ENCODE peak calls at places on chromosomes 4 and X, in six cellular contexts. A is Peyer's patch, B is activated T-cell treated with anti-CD3 and anti-CD28 coated beads for 1 hour, X is nucleus accumbens, D is body of pancreas, W is NCI-H1092. F is an unnamed sample.

GRCh38 chr4:123919576-123920098 is 523.0 kb downstream of the SPRY1 start:
- DNase-seq in A (no peak), B (no peak), X (no peak), D (no peak), W (no peak), F (no peak)

GRCh38 chr4:145034727-145035211 is 63.2 kb downstream of the ANAPC10 start:
- DNase-seq in A (no peak), B (no peak), X (no peak), D (no peak), W (no peak), F (no peak)

GRCh38 chr4:99104153-99104552 is 15.6 kb upstream of the ADH5 start:
- DNase-seq in A (no peak), B (no peak), X (no peak), D (no peak), W (no peak), F (no peak)

GRCh38 chrX:53287493-53288138 is 6.2 kb upstream of the IQSEC2 start:
- DNase-seq in A (peak; percentile 76), B (peak; percentile 5), X (peak; percentile 6), D (peak; percentile 66), W (peak; percentile 46), F (no peak)

GRCh38 chrX:136907626-136908025 is 27.1 kb upstream of the RBMX start:
- DNase-seq in A (no peak), B (no peak), X (no peak), D (no peak), W (no peak), F (no peak)

GRCh38 chrX:151015684-151016083 is 32.5 kb downstream of the HMGB3 start:
- DNase-seq in A (no peak), B (no peak), X (no peak), D (no peak), W (no peak), F (no peak)

GRCh38 chr4:125368161-125368560 is 53.4 kb downstream of the FAT4 start:
- DNase-seq in A (no peak), B (no peak), X (no peak), D (no peak), W (no peak), F (no peak)

GRCh38 chrX:107450823-107451509 is 1.5 kb downstream of the FRMPD3 start:
- DNase-seq in A (no peak), B (no peak), X (no peak), D (no peak), W (no peak), F (no peak)

GRCh38 chrX:149572743-149573142 is 14.5 kb downstream of the MAGEA9B start:
- DNase-seq in A (no peak), B (no peak), X (no peak), D (no peak), W (no peak), F (no peak)

GRCh38 chr4:186979966-186980745 is 256.5 kb upstream of the FAT1 start:
- DNase-seq in A (no peak), B (no peak), X (no peak), D (no peak), W (no peak), F (no peak)

GRCh38 chr4:55444822-55445221 is 49.1 kb downstream of the TMEM165 start:
- DNase-seq in A (no peak), B (no peak), X (no peak), D (peak; percentile 40), W (no peak), F (no peak)

GRCh38 chrX:101028562-101028961 is 23.3 kb downstream of the TRMT2B start:
- DNase-seq in A (no peak), B (no peak), X (no peak), D (no peak), W (no peak), F (no peak)

GRCh38 chr4:154559141-154559841 is 3.5 kb upstream of the FGB start:
- DNase-seq in A (no peak), B (no peak), X (no peak), D (peak; percentile 28), W (no peak), F (no peak)

GRCh38 chr4:1418494-1419285 is 12.4 kb upstream of the NKX1-1 start:
- DNase-seq in A (no peak), B (no peak), X (no peak), D (no peak), W (no peak), F (no peak)

GRCh38 chrX:319579-320125 is 1.1 kb upstream of the GTPBP6 start:
- DNase-seq in A (no peak), B (no peak), X (no peak), D (peak; percentile 17), W (no peak), F (peak; percentile 43)

GRCh38 chr4:146104541-146104940 is 71.0 kb upstream of the LSM6 start:
- DNase-seq in A (no peak), B (no peak), X (no peak), D (no peak), W (no peak), F (no peak)

GRCh38 chr4:83219344-83219990 is 65.1 kb downstream of the COQ2 start:
- DNase-seq in A (no peak), B (no peak), X (no peak), D (peak; percentile 50), W (no peak), F (no peak)

GRCh38 chr4:173040200-173040599 is 128.4 kb upstream of the GALNT7 start:
- DNase-seq in A (no peak), B (no peak), X (no peak), D (peak; percentile 92), W (peak; percentile 14), F (no peak)

GRCh38 chr4:128061566-128062536 is 739 bp downstream of the LARP1B start:
- DNase-seq in A (peak; percentile 81), B (peak; percentile 20), X (peak; percentile 45), D (peak; percentile 78), W (peak; percentile 55), F (peak; percentile 68)

GRCh38 chr4:2891294-2891693 is 47.6 kb downstream of the ADD1 start:
- DNase-seq in A (no peak), B (no peak), X (no peak), D (no peak), W (no peak), F (no peak)

GRCh38 chr4:88518911-88519310 is 4.7 kb downstream of the PYURF start:
- DNase-seq in A (no peak), B (no peak), X (no peak), D (no peak), W (no peak), F (no peak)

GRCh38 chr4:48093949-48094550 is 40.0 kb downstream of the TXK start:
- DNase-seq in A (peak; percentile 59), B (no peak), X (no peak), D (peak; percentile 41), W (no peak), F (no peak)

GRCh38 chrX:151680805-151681204 is 14.5 kb upstream of the PRRG3 start:
- DNase-seq in A (no peak), B (peak; percentile 30), X (no peak), D (peak; percentile 49), W (peak; percentile 24), F (peak; percentile 65)

GRCh38 chrX:53354669-53355068 is 67.8 kb downstream of the SMC1A start:
- DNase-seq in A (no peak), B (no peak), X (no peak), D (no peak), W (no peak), F (no peak)

GRCh38 chr4:22869235-22869634 is 176.5 kb downstream of the GBA3 start:
- DNase-seq in A (no peak), B (no peak), X (no peak), D (no peak), W (no peak), F (no peak)

GRCh38 chr4:12852338-12853307 is 631.5 kb downstream of the RAB28 start:
- DNase-seq in A (no peak), B (no peak), X (no peak), D (peak; percentile 46), W (peak; percentile 48), F (no peak)

GRCh38 chrX:133776072-133776471 is 209.3 kb downstream of the GPC3 start:
- DNase-seq in A (no peak), B (peak; percentile 33), X (no peak), D (peak; percentile 8), W (peak; percentile 2), F (no peak)

GRCh38 chr4:623914-624626 is 1.3 kb upstream of the PDE6B start:
- DNase-seq in A (peak; percentile 29), B (no peak), X (no peak), D (no peak), W (no peak), F (no peak)

GRCh38 chrX:119692241-119693031 is 532 bp downstream of the SEPTIN6 start:
- DNase-seq in A (peak; percentile 54), B (peak; percentile 33), X (no peak), D (peak; percentile 21), W (no peak), F (no peak)

GRCh38 chrX:37813570-37813969 is 33.7 kb downstream of the CYBB start:
- DNase-seq in A (no peak), B (no peak), X (no peak), D (no peak), W (no peak), F (no peak)

GRCh38 chr4:15682340-15682725 is 706 bp downstream of the FAM200B start:
- DNase-seq in A (no peak), B (no peak), X (no peak), D (no peak), W (no peak), F (no peak)

GRCh38 chr4:44916406-44916805 is 190.1 kb upstream of the GNPDA2 start:
- DNase-seq in A (no peak), B (no peak), X (no peak), D (no peak), W (no peak), F (no peak)

GRCh38 chrX:7132335-7133035 is 15.0 kb upstream of the STS start:
- DNase-seq in A (peak; percentile 68), B (no peak), X (no peak), D (peak; percentile 86), W (no peak), F (peak; percentile 89)

GRCh38 chr4:20954541-20954940 is 254.3 kb downstream of the PACRGL start:
- DNase-seq in A (no peak), B (no peak), X (no peak), D (no peak), W (no peak), F (no peak)

GRCh38 chr4:74934822-74935326 is 2.0 kb downstream of the PARM1 start:
- DNase-seq in A (no peak), B (no peak), X (no peak), D (no peak), W (no peak), F (no peak)

GRCh38 chrX:143669395-143669794 is 33.5 kb upstream of the SLITRK4 start:
- DNase-seq in A (no peak), B (no peak), X (no peak), D (no peak), W (peak; percentile 19), F (no peak)

GRCh38 chr4:35760706-35761278 is 483.5 kb downstream of the ARAP2 start:
- DNase-seq in A (no peak), B (no peak), X (no peak), D (no peak), W (no peak), F (no peak)

GRCh38 chrX:119970574-119970973 is 27.0 kb upstream of the NKAP start:
- DNase-seq in A (no peak), B (no peak), X (no peak), D (no peak), W (no peak), F (no peak)